ENCODE peak calls at places on chromosome 16, in five cellular contexts. L is endothelial cell of umbilical vein; Y is A673; M is CD8-positive, alpha-beta T cell; Q is transverse colon. C is an unnamed sample. For H3K4me1, the result is how much of the 10 kb centered on the place peaks cover.

GRCh38 chr16:70768205-70768580 is 32.8 kb downstream of the VAC14 start:
- DNase-seq in L (no peak), M (no peak), Y (no peak), Q (no peak), C (no peak)

GRCh38 chr16:82432261-82432660 is 194.5 kb upstream of the CDH13 start:
- DNase-seq in M (no peak), Q (no peak), Y (no peak), L (no peak), C (no peak)

GRCh38 chr16:10584956-10585561 is 4.7 kb upstream of the EMP2 start:
- DNase-seq in Q (no peak), M (no peak), L (no peak), Y (no peak), C (no peak)

GRCh38 chr16:5108505-5109158 is 11.0 kb upstream of the EEF2KMT start:
- DNase-seq in M (no peak), L (no peak), Q (no peak), Y (no peak), C (no peak)

GRCh38 chr16:74743668-74744299 is 30.8 kb downstream of the FA2H start:
- DNase-seq in M (no peak), L (no peak), Y (peak), Q (peak), C (peak)

GRCh38 chr16:27572711-27573110 is 22.8 kb downstream of the KATNIP start:
- DNase-seq in M (no peak), L (no peak), Y (no peak), Q (no peak), C (no peak)

GRCh38 chr16:57141822-57142631 is 43.8 kb downstream of the PSME3IP1 start:
- DNase-seq in L (no peak), Y (peak), Q (no peak), M (peak), C (no peak)

GRCh38 chr16:48526058-48526957 is 83.7 kb downstream of the N4BP1 start:
- DNase-seq in L (no peak), Q (peak), Y (no peak), M (no peak), C (no peak)

GRCh38 chr16:81492965-81493754 is 48.6 kb downstream of the CMIP start:
- DNase-seq in L (no peak), Y (no peak), Q (no peak), M (no peak), C (no peak)

GRCh38 chr16:82629441-82630027 is 2.8 kb downstream of the CDH13 start:
- DNase-seq in M (no peak), L (peak), Y (no peak), Q (no peak), C (no peak)

GRCh38 chr16:83549836-83550569 is 257.8 kb upstream of the HSBP1 start:
- DNase-seq in L (no peak), Q (no peak), Y (no peak), M (no peak), C (no peak)

GRCh38 chr16:74020086-74020670 is 276.4 kb upstream of the PSMD7 start:
- DNase-seq in M (no peak), L (no peak), Y (no peak), Q (no peak), C (no peak)

GRCh38 chr16:66161942-66162341 is 204.5 kb upstream of the CDH5 start:
- DNase-seq in M (no peak), Q (no peak), Y (peak), L (no peak), C (no peak)

GRCh38 chr16:26598061-26598460 is 468.7 kb upstream of the C16orf82 start:
- DNase-seq in M (peak), Y (no peak), Q (no peak), L (no peak), C (no peak)

GRCh38 chr16:65543781-65544740 is 422.2 kb upstream of the CDH11 start:
- DNase-seq in L (no peak), Y (peak), M (no peak), Q (no peak), C (no peak)

GRCh38 chr16:66293207-66293735 is 73.2 kb upstream of the CDH5 start:
- DNase-seq in Y (no peak), M (peak), L (no peak), Q (no peak), C (no peak)

GRCh38 chr16:56965149-56965938 is 3.6 kb downstream of the CETP start:
- DNase-seq in Q (no peak), Y (no peak), L (no peak), M (no peak), C (no peak)

GRCh38 chr16:87295259-87295658 is 21.9 kb downstream of the C16orf95 start:
- DNase-seq in L (no peak), Y (peak), Q (no peak), M (no peak), C (no peak)

DNA sequence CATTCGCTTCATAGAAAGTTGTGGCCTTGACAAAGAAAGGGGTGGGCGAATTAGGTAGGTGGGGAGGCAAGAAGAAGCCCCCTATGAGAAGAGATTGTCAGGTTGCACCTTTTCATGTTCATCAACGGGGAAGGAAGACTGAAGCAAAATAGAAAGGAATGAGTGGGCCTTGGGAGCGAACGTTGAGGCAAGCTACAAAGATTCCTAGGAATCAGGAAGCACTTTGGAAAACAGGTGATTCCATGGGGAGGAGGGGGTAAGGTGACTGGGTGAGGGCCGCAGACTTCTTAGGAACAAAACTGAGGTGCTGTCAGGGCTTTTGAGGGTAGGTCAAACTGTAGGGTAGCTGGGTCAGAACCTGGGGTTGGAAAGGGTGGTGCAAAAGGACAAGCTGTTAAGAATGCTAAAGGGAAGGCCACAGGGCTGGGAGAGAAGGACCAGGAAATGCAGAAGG is 535 bp downstream of the ITFG1 start:
- DNase-seq in Q (no peak), Y (no peak), L (no peak), M (no peak), C (no peak)
- H3K4me1 ChIP-seq in Q (under half), Y (under half), L (under half), M (under half), C (half or more)

GRCh38 chr16:2040031-2040430 is 7.6 kb downstream of the NTHL1 start:
- DNase-seq in L (no peak), Y (no peak), M (no peak), Q (no peak), C (no peak)

GRCh38 chr16:2037115-2037514 is 10.4 kb downstream of the NHERF2 start:
- DNase-seq in Y (no peak), M (no peak), L (no peak), Q (no peak), C (no peak)

GRCh38 chr16:2039286-2040030 is 8.2 kb downstream of the NTHL1 start:
- DNase-seq in M (no peak), Q (peak), L (no peak), Y (peak), C (peak)

GRCh38 chr16:2037631-2038358 is 9.8 kb downstream of the NTHL1 start:
- DNase-seq in Y (no peak), Q (no peak), L (no peak), M (no peak), C (no peak)

GRCh38 chr16:2038359-2039285 is 9.0 kb downstream of the NTHL1 start:
- DNase-seq in Q (no peak), L (no peak), Y (peak), M (no peak), C (no peak)
- H3K4me1 ChIP-seq in Q (half or more), L (under half), Y (under half), M (under half), C (under half)

DNA sequence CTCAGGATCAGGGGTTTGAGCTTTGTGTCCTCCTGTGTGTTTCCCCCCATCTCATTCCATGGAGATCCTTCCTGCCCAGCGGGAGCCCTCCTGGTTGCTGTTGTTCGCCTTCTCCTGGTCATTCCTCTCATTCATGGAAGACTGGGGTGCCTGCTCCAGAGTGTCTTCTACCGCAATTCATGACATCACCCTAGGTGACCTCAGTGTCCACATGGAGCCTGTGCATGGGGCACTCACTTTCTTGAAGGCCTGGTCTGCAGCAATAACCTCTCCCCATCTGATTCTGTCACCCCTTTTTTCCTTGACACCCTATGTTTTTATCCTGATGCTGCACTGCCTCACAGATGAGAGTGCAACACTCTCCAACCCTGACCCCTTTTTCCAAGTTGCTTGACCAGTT is 21.4 kb upstream of the ARHGAP17 start:
- DNase-seq in L (no peak), Q (no peak), M (no peak), Y (no peak), C (no peak)
- H3K4me1 ChIP-seq in L (under half), Q (under half), M (under half), Y (under half), C (under half)

GRCh38 chr16:88885693-88886253 is 19.3 kb upstream of the PABPN1L start:
- DNase-seq in L (no peak), M (no peak), Y (no peak), Q (no peak), C (no peak)

GRCh38 chr16:88886915-88887521 is 20.6 kb upstream of the PABPN1L start:
- DNase-seq in L (no peak), M (no peak), Y (no peak), Q (peak), C (peak)

GRCh38 chr16:88888057-88888777 is 21.8 kb upstream of the PABPN1L start:
- DNase-seq in M (no peak), L (no peak), Q (no peak), Y (no peak), C (no peak)

GRCh38 chr16:88884569-88885271 is 18.3 kb upstream of the PABPN1L start:
- DNase-seq in L (no peak), Y (no peak), M (no peak), Q (no peak), C (no peak)

DNA sequence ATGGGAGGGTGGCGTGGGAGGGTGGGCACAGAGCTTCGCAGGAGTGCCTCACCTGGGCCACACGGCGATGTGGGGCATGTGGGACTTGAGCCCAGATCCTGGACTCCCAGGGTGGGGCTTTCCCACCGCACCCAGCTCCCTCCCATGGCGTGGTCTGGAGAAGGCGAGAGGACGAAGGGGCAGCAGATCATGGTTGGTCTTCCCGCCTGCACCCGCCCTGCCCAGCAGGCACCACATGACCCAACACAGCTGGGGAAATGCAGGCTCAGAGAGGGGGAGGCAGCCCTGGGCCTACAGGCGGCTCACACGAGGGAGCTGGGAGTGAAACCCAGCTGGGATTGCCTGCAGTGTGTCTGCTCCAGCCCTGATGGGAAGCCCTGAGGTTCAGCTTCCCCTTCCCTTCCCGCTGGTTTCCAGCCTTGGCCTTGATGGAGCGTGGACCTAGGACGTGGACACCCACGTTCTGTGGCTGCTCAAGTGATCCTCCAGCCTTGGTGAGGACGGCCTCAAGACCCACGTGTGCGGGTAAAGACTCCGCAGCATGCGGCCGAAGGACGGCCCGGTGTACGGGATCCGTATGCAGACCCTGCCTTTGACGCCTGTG is 20.0 kb upstream of the PABPN1L start:
- DNase-seq in L (no peak), Y (no peak), Q (no peak), M (no peak), C (no peak)
- H3K4me1 ChIP-seq in L (under half), Y (under half), Q (under half), M (under half), C (under half)

DNA sequence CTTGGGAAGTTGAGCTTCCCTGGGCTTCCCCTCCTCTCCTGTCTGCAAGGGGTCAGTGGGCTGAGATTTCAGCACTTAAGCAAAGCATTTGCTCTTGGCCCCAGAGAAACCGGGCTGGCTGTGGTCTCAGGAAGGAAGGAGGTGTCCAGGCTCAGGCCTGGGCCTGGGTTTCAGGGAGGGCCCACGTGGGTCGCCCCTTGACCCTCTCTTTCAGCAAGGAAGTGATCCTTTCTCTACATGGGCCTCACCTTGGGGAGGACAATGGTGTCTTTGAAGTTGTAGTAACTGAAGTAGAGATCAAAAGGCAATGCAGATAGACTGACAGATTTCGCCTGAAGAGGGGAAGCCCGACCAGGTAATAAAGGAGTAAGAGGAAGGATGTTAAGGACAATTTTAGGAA is 2.7 kb downstream of the NOD2 start:
- DNase-seq in L (no peak), M (no peak), Y (no peak), Q (no peak), C (no peak)
- H3K4me1 ChIP-seq in L (under half), M (under half), Y (under half), Q (under half), C (under half)

GRCh38 chr16:31182391-31182790 is 2.5 kb downstream of the FUS start:
- DNase-seq in M (no peak), Y (no peak), Q (no peak), L (no peak), C (no peak)
- H3K4me1 ChIP-seq in M (half or more), Y (under half), Q (under half), L (under half), C (under half)

GRCh38 chr16:58421029-58421428 is 28.8 kb downstream of the GINS3 start:
- DNase-seq in L (no peak), Q (no peak), Y (no peak), M (no peak), C (no peak)
- H3K4me1 ChIP-seq in L (under half), Q (under half), Y (under half), M (under half), C (under half)